ENCODE peak calls at places on chromosomes 1 and 21, in seven cellular contexts. H is BE2C, D is OCI-LY7, N is upper lobe of right lung, S is mammary epithelial cell, V is GM23338, I is SK-N-SH. Q is an unnamed sample. For H3K4me1, the result is how much of the 10 kb centered on the place peaks cover.

GRCh38 chr1:119771016-119771415 is 2.3 kb upstream of the HMGCS2 start:
- DNase-seq in H (no peak), N (no peak), I (peak), D (no peak), V (peak), S (no peak), Q (peak)

GRCh38 chr1:26368486-26368885 is 4.1 kb downstream of the ZNF683 start:
- DNase-seq in I (no peak), D (no peak), H (no peak), V (no peak), S (no peak), N (no peak), Q (no peak)

GRCh38 chr1:232511172-232511571 is 118.8 kb downstream of the SIPA1L2 start:
- DNase-seq in N (no peak), I (no peak), V (no peak), S (peak), H (no peak), D (no peak), Q (no peak)

GRCh38 chr1:155173478-155174333 is at the start of gene TRIM46:
- DNase-seq in H (peak), I (peak), S (no peak), N (peak), V (peak), D (peak), Q (no peak)

GRCh38 chr1:232367293-232367692 is 262.6 kb downstream of the SIPA1L2 start:
- DNase-seq in V (peak), S (no peak), H (no peak), I (no peak), D (no peak), N (no peak), Q (no peak)

GRCh38 chr1:226882631-226883409 is 12.4 kb downstream of the PSEN2 start:
- DNase-seq in V (no peak), H (no peak), D (peak), I (no peak), S (no peak), N (no peak), Q (no peak)

GRCh38 chr1:161082996-161083742 is 6.2 kb downstream of the NECTIN4 start:
- DNase-seq in N (peak), H (peak), D (no peak), V (no peak), I (peak), S (peak), Q (no peak)

GRCh38 chr21:46544003-46544402 is 60.9 kb downstream of the S100B start:
- DNase-seq in S (no peak), I (no peak), H (no peak), N (no peak), D (no peak), V (no peak), Q (no peak)

GRCh38 chr1:169193191-169193850 is 86.8 kb downstream of the ATP1B1 start:
- DNase-seq in S (no peak), N (no peak), H (peak), I (peak), V (no peak), D (no peak), Q (peak)

GRCh38 chr1:29202053-29202452 is 20.4 kb upstream of the SRSF4 start:
- DNase-seq in N (no peak), H (no peak), D (no peak), V (no peak), S (no peak), I (no peak), Q (no peak)

GRCh38 chr1:51728611-51729155 is 111.8 kb downstream of the OSBPL9 start:
- DNase-seq in V (peak), S (no peak), H (no peak), N (no peak), D (peak), I (peak), Q (no peak)

DNA sequence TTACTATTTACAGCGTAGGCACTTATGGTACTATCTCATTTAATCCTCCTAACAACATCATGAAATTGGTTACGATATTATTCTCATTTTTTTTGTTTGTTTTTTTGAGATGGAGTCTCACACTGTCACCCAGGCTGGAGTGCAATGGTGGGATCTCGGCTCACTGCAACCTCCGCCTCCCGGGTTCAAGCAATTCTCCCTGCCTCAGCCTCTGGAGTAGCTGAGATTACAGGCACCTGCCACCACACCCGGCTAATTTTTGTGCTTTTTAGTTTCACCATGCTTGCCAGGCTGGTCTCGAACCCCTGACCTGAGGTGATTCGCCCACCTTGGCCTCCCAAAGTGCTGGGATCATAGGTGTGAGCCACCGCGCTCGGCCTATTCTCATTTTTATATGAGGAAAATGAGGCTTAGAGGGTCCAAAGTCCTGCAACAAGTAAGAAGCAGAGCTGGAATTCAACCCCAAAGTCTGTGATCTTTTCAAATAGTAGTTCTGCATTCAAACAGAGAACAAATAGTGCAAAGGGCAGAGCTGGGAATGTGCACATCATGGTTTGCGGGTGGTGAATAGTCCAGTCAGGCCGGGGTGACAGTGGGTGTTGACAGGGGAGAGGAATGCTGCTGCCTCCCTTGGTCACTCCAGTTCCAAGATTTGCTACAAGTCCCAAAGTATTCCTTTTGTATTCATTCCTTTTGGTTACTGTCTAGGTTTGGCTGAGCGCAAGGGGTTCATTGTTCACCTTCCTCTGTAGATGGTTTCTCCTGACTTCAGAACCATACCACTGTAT is 4.6 kb downstream of the PRUNE1 start:
- DNase-seq in N (no peak), D (no peak), H (no peak), S (no peak), I (no peak), V (no peak), Q (no peak)
- H3K4me3 ChIP-seq in N (no peak), D (no peak), H (no peak), S (no peak), I (no peak), V (no peak), Q (no peak)

GRCh38 chr1:234536756-234537155 is 57.8 kb upstream of the TARBP1 start:
- DNase-seq in S (no peak), D (no peak), I (no peak), H (no peak), V (no peak), N (no peak), Q (no peak)
- H3K4me1 ChIP-seq in S (half or more), D (under half), I (half or more), H (under half), V (under half), N (half or more), Q (half or more)

GRCh38 chr21:41507521-41508414 is at the start of gene TMPRSS2:
- DNase-seq in H (no peak), D (no peak), I (no peak), V (peak), N (peak), S (peak), Q (no peak)

GRCh38 chr21:41508415-41509205 is 652 bp upstream of the TMPRSS2 start:
- DNase-seq in N (no peak), S (no peak), V (peak), H (no peak), I (no peak), D (no peak), Q (no peak)

GRCh38 chr21:41509733-41510132 is 1.8 kb upstream of the TMPRSS2 start:
- DNase-seq in D (no peak), I (no peak), N (no peak), S (no peak), V (no peak), H (no peak), Q (no peak)

GRCh38 chr21:41510500-41510899 is 2.5 kb upstream of the TMPRSS2 start:
- DNase-seq in D (no peak), V (no peak), I (no peak), H (no peak), N (no peak), S (no peak), Q (no peak)

GRCh38 chr21:41509206-41509496 is 1.2 kb upstream of the TMPRSS2 start:
- DNase-seq in H (no peak), I (no peak), S (no peak), V (no peak), N (no peak), D (no peak), Q (no peak)
- TF ChIP-seq CTCF in H (no peak), I (no peak), S (no peak), V (no peak), N (no peak), D (no peak), Q (no peak)

GRCh38 chr1:923131-923990 is at the start of gene SAMD11:
- DNase-seq in H (peak), N (peak), D (peak), S (peak), V (peak), I (peak), Q (peak)
- H3K4me3 ChIP-seq in H (peak), N (peak), D (peak), S (no peak), V (peak), I (peak), Q (peak)

GRCh38 chr1:219173434-219173757 is 282 bp upstream of the LYPLAL1 start:
- DNase-seq in N (no peak), V (no peak), S (no peak), H (no peak), D (no peak), I (no peak), Q (no peak)
- H3K4me1 ChIP-seq in N (under half), V (under half), S (under half), H (under half), D (under half), I (under half), Q (under half)

DNA sequence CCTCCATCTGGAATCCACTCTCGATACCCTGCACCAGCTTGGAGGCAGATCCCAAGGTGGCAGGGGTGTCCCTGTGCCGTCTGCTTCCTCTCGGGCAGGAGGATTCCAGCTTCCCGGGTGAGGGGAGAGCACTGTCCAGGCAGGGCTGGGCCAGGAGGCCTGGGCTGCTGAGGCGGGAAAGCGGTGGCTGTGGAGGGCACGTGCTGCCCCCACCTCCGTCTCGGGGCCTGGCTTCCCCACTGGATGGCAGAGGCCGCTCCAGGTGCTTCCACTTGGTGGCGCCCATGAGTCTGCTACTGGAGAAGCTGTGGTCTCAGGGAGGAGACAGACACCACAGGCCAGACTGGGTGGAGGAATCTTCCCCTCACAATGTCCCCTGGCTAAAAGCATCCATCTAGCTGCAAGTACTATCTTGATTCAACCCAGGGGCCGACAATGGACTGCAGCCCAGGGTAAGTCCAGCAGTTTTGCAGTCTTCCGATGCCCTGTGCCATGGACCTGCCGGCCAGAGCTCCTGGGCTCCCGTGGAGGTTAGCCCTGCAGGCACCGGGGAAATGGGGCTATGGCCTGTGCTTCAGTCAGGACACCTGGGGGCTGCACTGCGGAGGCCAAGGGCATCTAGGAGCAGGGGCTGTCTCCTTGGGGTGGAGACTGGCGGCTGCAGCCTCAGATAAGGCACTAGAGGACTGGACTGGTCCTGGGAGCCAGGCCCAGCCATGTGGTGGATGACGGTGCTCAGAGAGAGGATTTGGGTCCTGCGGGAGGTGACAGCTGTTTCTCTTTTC is 41.3 kb upstream of the EIF4G3 start:
- DNase-seq in S (no peak), H (peak), V (peak), I (peak), N (no peak), D (peak), Q (peak)
- TF ChIP-seq CTCF in S (peak), H (peak), V (peak), I (peak), N (peak), D (peak), Q (peak)

Q was measured in heart right ventricle.